ENCODE peak calls at places on chromosome 14, in five cellular contexts. One of them, this sample, is unnamed.

GRCh38 chr14:93014038-93015023 is 91.4 kb downstream of the CHGA start:
- DNase-seq in uterus: no peak
- DNase-seq in CD4-positive, CD25-positive, alpha-beta regulatory T cell: no peak
- DNase-seq in heart left ventricle: no peak
- DNase-seq in suprapubic skin: no peak
- DNase-seq in this sample: no peak

GRCh38 chr14:101368629-101369028 is 192.7 kb upstream of the DIO3 start:
- DNase-seq in uterus: no peak
- DNase-seq in CD4-positive, CD25-positive, alpha-beta regulatory T cell: no peak
- DNase-seq in heart left ventricle: no peak
- DNase-seq in suprapubic skin: no peak
- DNase-seq in this sample: no peak

GRCh38 chr14:34338056-34338455 is 124.0 kb downstream of the SPTSSA start:
- DNase-seq in uterus: no peak
- DNase-seq in CD4-positive, CD25-positive, alpha-beta regulatory T cell: no peak
- DNase-seq in heart left ventricle: no peak
- DNase-seq in suprapubic skin: no peak
- DNase-seq in this sample: no peak

GRCh38 chr14:101763941-101764709 is 2.6 kb downstream of the PPP2R5C start:
- DNase-seq in uterus: no peak
- DNase-seq in CD4-positive, CD25-positive, alpha-beta regulatory T cell: no peak
- DNase-seq in heart left ventricle: no peak
- DNase-seq in suprapubic skin: no peak
- DNase-seq in this sample: no peak

GRCh38 chr14:41297961-41298690 is 308.6 kb upstream of the LRFN5 start:
- DNase-seq in uterus: no peak
- DNase-seq in CD4-positive, CD25-positive, alpha-beta regulatory T cell: no peak
- DNase-seq in heart left ventricle: no peak
- DNase-seq in suprapubic skin: no peak
- DNase-seq in this sample: no peak

GRCh38 chr14:46399049-46399448 is 252.5 kb downstream of the RPL10L start:
- DNase-seq in uterus: no peak
- DNase-seq in CD4-positive, CD25-positive, alpha-beta regulatory T cell: no peak
- DNase-seq in heart left ventricle: no peak
- DNase-seq in suprapubic skin: no peak
- DNase-seq in this sample: no peak

GRCh38 chr14:58607131-58607531 is 30.6 kb upstream of the DACT1 start:
- DNase-seq in uterus: no peak
- DNase-seq in CD4-positive, CD25-positive, alpha-beta regulatory T cell: no peak
- DNase-seq in heart left ventricle: no peak
- DNase-seq in suprapubic skin: no peak
- DNase-seq in this sample: no peak

GRCh38 chr14:64763801-64764511 is 59.7 kb downstream of the PLEKHG3 start:
- DNase-seq in uterus: peak; percentile 49
- DNase-seq in CD4-positive, CD25-positive, alpha-beta regulatory T cell: no peak
- DNase-seq in heart left ventricle: peak; percentile 36
- DNase-seq in suprapubic skin: no peak
- DNase-seq in this sample: peak; percentile 44

GRCh38 chr14:56116128-56116900 is 1.9 kb upstream of the PELI2 start:
- DNase-seq in uterus: no peak
- DNase-seq in CD4-positive, CD25-positive, alpha-beta regulatory T cell: no peak
- DNase-seq in heart left ventricle: no peak
- DNase-seq in suprapubic skin: no peak
- DNase-seq in this sample: no peak

GRCh38 chr14:84162658-84163057 is 1367.3 kb upstream of the FLRT2 start:
- DNase-seq in uterus: no peak
- DNase-seq in CD4-positive, CD25-positive, alpha-beta regulatory T cell: no peak
- DNase-seq in heart left ventricle: no peak
- DNase-seq in suprapubic skin: no peak
- DNase-seq in this sample: no peak

GRCh38 chr14:56579345-56580316 is at the start of gene TMEM260:
- DNase-seq in uterus: peak; percentile 79
- DNase-seq in CD4-positive, CD25-positive, alpha-beta regulatory T cell: peak; percentile 82
- DNase-seq in heart left ventricle: peak; percentile 82
- DNase-seq in suprapubic skin: peak; percentile 87
- DNase-seq in this sample: peak; percentile 84

GRCh38 chr14:72049462-72049861 is 117.2 kb downstream of the RGS6 start:
- DNase-seq in uterus: no peak
- DNase-seq in CD4-positive, CD25-positive, alpha-beta regulatory T cell: no peak
- DNase-seq in heart left ventricle: no peak
- DNase-seq in suprapubic skin: no peak
- DNase-seq in this sample: no peak

GRCh38 chr14:104844306-104845032 is 20.6 kb upstream of the CEP170B start:
- DNase-seq in uterus: peak; percentile 6
- DNase-seq in CD4-positive, CD25-positive, alpha-beta regulatory T cell: no peak
- DNase-seq in heart left ventricle: no peak
- DNase-seq in suprapubic skin: peak; percentile 60
- DNase-seq in this sample: no peak

GRCh38 chr14:43369710-43370109 is 1137.4 kb downstream of the FSCB start:
- DNase-seq in uterus: no peak
- DNase-seq in CD4-positive, CD25-positive, alpha-beta regulatory T cell: no peak
- DNase-seq in heart left ventricle: no peak
- DNase-seq in suprapubic skin: no peak
- DNase-seq in this sample: no peak

GRCh38 chr14:77488558-77488957 is 10.1 kb downstream of the ISM2 start:
- DNase-seq in uterus: no peak
- DNase-seq in CD4-positive, CD25-positive, alpha-beta regulatory T cell: no peak
- DNase-seq in heart left ventricle: no peak
- DNase-seq in suprapubic skin: no peak
- DNase-seq in this sample: no peak

GRCh38 chr14:77490347-77490986 is 8.1 kb downstream of the ISM2 start:
- DNase-seq in uterus: no peak
- DNase-seq in CD4-positive, CD25-positive, alpha-beta regulatory T cell: no peak
- DNase-seq in heart left ventricle: no peak
- DNase-seq in suprapubic skin: no peak
- DNase-seq in this sample: no peak

GRCh38 chr14:77491056-77491455 is 7.6 kb downstream of the ISM2 start:
- DNase-seq in uterus: no peak
- DNase-seq in CD4-positive, CD25-positive, alpha-beta regulatory T cell: no peak
- DNase-seq in heart left ventricle: no peak
- DNase-seq in suprapubic skin: no peak
- DNase-seq in this sample: no peak

GRCh38 chr14:77485901-77486678 is 12.5 kb downstream of the ISM2 start:
- DNase-seq in uterus: no peak
- DNase-seq in CD4-positive, CD25-positive, alpha-beta regulatory T cell: no peak
- DNase-seq in heart left ventricle: no peak
- DNase-seq in suprapubic skin: no peak
- DNase-seq in this sample: no peak

DNA sequence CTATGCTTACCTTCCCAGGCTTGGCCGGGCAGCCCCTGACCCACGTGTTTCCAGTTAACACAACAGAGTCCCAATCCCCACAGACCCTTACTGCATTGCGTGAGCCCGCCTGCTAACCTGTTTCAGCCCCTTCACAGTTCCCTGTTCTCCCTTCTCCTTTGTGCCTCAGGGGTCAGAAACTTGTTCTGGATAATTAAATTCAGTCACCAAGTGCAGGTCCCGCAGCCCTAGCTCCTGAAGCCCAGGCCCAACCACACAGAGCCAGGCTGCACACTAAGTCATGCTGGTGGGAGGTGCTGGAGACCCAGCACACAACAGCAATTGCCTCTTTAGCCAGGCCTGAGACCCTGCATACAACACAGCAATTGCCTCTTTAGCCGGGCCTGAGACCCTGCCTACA is 9.6 kb downstream of the ISM2 start:
- DNase-seq in uterus: no peak
- DNase-seq in CD4-positive, CD25-positive, alpha-beta regulatory T cell: no peak
- DNase-seq in heart left ventricle: no peak
- DNase-seq in suprapubic skin: no peak
- DNase-seq in this sample: no peak
- H3K4me1 ChIP-seq in uterus: no peaks in the 10 kb centered on the region
- H3K4me1 ChIP-seq in CD4-positive, CD25-positive, alpha-beta regulatory T cell: no peaks in the 10 kb centered on the region
- H3K4me1 ChIP-seq in heart left ventricle: no peaks in the 10 kb centered on the region
- H3K4me1 ChIP-seq in suprapubic skin: no peaks in the 10 kb centered on the region
- H3K4me1 ChIP-seq in this sample: no peaks in the 10 kb centered on the region

DNA sequence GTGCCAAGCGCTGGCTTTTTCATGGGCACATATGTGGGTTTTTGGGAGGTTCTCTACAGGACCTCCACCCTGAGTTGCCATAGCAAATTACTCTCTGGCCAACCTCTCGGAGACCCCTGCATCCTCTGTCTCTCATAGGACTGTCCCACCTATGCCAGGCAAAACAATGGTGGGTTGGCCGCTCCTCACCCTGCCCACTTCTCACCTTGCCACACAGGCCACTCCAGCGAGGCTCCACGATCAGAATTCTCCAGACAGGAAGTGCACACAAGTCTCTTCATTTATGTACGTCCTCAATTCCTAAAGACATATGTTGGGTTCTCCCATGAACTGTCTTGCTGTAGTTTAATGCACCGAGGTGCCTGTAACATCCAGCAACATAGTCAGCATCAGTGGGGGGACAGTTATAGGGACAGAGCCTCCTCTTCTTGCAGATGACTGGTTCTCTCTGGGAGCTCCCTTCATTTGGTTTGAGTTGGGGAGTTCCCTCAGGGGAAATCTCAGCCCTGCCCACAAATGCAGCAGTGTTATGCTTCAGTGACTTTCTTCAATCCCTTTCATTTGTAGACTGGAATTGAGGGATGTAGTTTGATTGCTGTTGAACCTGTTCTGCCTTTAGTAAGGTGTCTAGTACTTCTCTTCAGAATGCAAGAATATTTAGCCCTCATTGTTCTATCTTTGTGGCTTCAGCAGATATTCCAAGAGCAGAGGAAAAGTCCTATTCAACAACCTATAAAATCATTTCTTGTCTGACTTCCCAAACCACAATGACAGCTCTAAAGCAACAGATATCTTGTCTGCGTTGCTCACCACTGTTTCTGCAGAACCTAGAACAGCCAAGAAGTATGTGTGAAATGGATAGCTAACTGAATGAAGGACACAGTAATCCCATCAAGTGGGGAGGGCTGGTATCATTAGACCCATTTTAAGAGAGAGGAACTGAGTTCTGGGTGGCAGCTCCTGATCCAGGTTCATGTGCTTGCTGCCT is 2.8 kb upstream of the LTBP2 start:
- DNase-seq in uterus: no peak
- DNase-seq in CD4-positive, CD25-positive, alpha-beta regulatory T cell: no peak
- DNase-seq in heart left ventricle: no peak
- DNase-seq in suprapubic skin: no peak
- DNase-seq in this sample: no peak
- H3K4me1 ChIP-seq in uterus: no peaks in the 10 kb centered on the region
- H3K4me1 ChIP-seq in CD4-positive, CD25-positive, alpha-beta regulatory T cell: peaks cover 41% of the 10 kb centered on the region
- H3K4me1 ChIP-seq in heart left ventricle: peaks cover 40% of the 10 kb centered on the region
- H3K4me1 ChIP-seq in suprapubic skin: peaks cover 87% of the 10 kb centered on the region
- H3K4me1 ChIP-seq in this sample: peaks cover 21% of the 10 kb centered on the region

DNA sequence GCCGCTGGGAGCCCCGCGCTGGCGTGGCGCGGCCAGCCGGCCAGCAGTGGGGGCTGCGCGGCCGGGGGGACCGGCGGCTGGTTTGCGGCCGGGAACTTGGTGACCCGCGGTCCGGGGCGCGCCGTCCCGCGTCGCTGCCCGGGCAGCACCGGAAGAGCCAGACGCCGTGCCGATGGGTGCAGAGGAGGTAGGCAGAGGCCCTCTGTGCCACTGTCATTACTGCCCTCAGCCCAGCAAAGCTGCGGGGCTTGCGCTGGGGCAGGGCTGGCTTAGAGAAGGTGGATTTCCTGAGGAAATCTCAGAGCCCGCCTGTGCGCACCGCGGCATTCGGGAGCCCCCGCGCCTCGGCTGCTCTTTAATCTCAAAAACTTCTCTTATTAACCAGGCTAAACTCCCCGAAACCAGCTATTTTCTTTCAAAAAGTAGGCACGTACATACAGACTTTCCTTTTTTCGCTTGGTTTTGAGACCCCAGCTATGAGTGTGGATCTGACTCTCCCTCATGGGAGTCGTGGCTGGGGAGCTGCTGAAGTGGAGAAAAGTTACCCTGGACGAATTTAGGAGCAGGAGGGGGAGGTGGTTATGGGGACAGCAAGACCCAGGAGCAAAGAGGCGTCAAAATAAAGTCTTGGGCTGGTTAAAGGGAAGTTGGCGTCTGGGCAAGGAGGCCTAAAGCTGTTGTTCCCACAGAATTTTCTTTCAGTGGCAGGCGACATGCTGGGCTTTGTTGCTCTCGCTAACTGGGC is 790 bp downstream of the SUSD6 start:
- DNase-seq in uterus: peak; percentile 28
- DNase-seq in CD4-positive, CD25-positive, alpha-beta regulatory T cell: peak; percentile 38
- DNase-seq in heart left ventricle: peak; percentile 37
- DNase-seq in suprapubic skin: peak; percentile 70
- DNase-seq in this sample: peak; percentile 55
- H3K4me1 ChIP-seq in uterus: peaks cover 12% of the 10 kb centered on the region
- H3K4me1 ChIP-seq in CD4-positive, CD25-positive, alpha-beta regulatory T cell: peaks cover 61% of the 10 kb centered on the region
- H3K4me1 ChIP-seq in heart left ventricle: peaks cover 64% of the 10 kb centered on the region
- H3K4me1 ChIP-seq in suprapubic skin: peaks cover 61% of the 10 kb centered on the region
- H3K4me1 ChIP-seq in this sample: peaks cover 14% of the 10 kb centered on the region

GRCh38 chr14:37594238-37594915 is 672 bp downstream of the FOXA1 start:
- DNase-seq in uterus: no peak
- DNase-seq in CD4-positive, CD25-positive, alpha-beta regulatory T cell: no peak
- DNase-seq in heart left ventricle: no peak
- DNase-seq in suprapubic skin: peak; percentile 74
- DNase-seq in this sample: no peak

GRCh38 chr14:37591311-37591940 is 3.6 kb downstream of the FOXA1 start:
- DNase-seq in uterus: no peak
- DNase-seq in CD4-positive, CD25-positive, alpha-beta regulatory T cell: no peak
- DNase-seq in heart left ventricle: no peak
- DNase-seq in suprapubic skin: no peak
- DNase-seq in this sample: no peak

GRCh38 chr14:37591941-37592287 is 3.1 kb downstream of the FOXA1 start:
- DNase-seq in uterus: no peak
- DNase-seq in CD4-positive, CD25-positive, alpha-beta regulatory T cell: no peak
- DNase-seq in heart left ventricle: no peak
- DNase-seq in suprapubic skin: no peak
- DNase-seq in this sample: no peak

GRCh38 chr14:37593496-37594237 is 1.4 kb downstream of the FOXA1 start:
- DNase-seq in uterus: no peak
- DNase-seq in CD4-positive, CD25-positive, alpha-beta regulatory T cell: no peak
- DNase-seq in heart left ventricle: no peak
- DNase-seq in suprapubic skin: no peak
- DNase-seq in this sample: no peak

DNA sequence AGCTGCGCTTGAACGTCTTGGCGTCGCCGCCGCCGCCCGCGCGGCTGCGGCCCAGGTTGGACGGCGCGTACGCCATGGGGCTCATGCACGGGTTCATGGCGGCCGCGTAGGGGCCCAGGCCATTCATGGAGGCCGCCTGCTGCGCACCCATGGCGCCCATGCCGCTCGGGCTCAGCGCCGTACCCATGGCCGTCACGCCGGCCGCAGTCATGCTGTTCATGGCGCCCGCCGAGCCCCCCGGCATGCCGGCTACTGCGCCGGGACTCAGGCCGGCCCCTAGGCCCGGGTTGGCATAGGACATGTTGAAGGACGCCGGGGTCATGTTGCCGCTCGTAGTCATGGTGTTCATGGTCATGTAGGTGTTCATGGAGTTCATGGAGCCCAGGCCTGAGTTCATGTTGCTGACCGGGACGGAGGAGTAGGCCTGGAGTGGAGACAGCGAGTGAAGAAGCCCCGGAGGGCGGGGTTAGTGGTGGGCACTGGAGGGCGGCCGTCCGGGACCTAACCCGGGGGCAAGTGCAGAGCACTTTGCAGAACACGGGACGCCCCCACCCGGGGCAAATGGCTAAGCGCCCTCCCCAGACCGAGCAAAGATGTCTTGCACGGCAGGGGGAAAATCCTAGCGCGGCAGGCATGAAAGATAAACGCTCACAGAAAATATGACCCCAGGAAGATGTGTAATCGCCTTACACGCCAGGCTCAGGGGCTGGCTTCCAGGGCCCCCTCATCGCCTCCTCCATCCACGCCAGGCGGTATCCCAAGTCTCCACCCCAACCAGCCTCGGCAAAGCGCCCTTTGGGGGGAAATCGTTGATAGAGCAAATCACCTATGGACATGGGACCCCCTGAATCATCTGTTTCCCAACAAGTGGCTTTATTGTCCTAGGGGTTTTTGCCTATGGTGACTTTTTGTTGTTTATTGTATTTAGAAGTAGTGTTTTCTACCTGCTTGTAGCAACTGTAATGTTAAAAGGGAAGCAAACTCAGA is 2.5 kb downstream of the FOXA1 start:
- DNase-seq in uterus: no peak
- DNase-seq in CD4-positive, CD25-positive, alpha-beta regulatory T cell: no peak
- DNase-seq in heart left ventricle: no peak
- DNase-seq in suprapubic skin: no peak
- DNase-seq in this sample: no peak
- H3K4me1 ChIP-seq in uterus: no peaks in the 10 kb centered on the region
- H3K4me1 ChIP-seq in CD4-positive, CD25-positive, alpha-beta regulatory T cell: peaks cover 17% of the 10 kb centered on the region
- H3K4me1 ChIP-seq in heart left ventricle: peaks cover 16% of the 10 kb centered on the region
- H3K4me1 ChIP-seq in suprapubic skin: peaks cover 47% of the 10 kb centered on the region
- H3K4me1 ChIP-seq in this sample: peaks cover 9% of the 10 kb centered on the region